ENCODE peak calls at places on chromosomes 3 and 15, in four cellular contexts. One of them, this sample, is unnamed. For H3K36me3, the result is how much of the 10 kb centered on the place peaks cover.

GRCh38 chr15:94263341-94264273 is 32.2 kb downstream of the MCTP2 start:
- DNase-seq in naive thymus-derived CD4-positive, alpha-beta T cell: no peak
- DNase-seq in tibial nerve: no peak
- DNase-seq in stomach: no peak
- DNase-seq in this sample: no peak

GRCh38 chr3:98982336-98982735 is 80.8 kb upstream of the DCBLD2 start:
- DNase-seq in naive thymus-derived CD4-positive, alpha-beta T cell: no peak
- DNase-seq in tibial nerve: no peak
- DNase-seq in stomach: no peak
- DNase-seq in this sample: no peak

GRCh38 chr15:45161666-45162065 is 26.1 kb downstream of the SHF start:
- DNase-seq in stomach: no peak
- DNase-seq in tibial nerve: no peak
- DNase-seq in naive thymus-derived CD4-positive, alpha-beta T cell: no peak
- DNase-seq in this sample: no peak

GRCh38 chr3:36663666-36664291 is 100.6 kb downstream of the DCLK3 start:
- DNase-seq in stomach: no peak
- DNase-seq in naive thymus-derived CD4-positive, alpha-beta T cell: no peak
- DNase-seq in tibial nerve: no peak
- DNase-seq in this sample: no peak

GRCh38 chr3:72270072-72270611 is 485.2 kb upstream of the PROK2 start:
- DNase-seq in tibial nerve: peak
- DNase-seq in naive thymus-derived CD4-positive, alpha-beta T cell: no peak
- DNase-seq in stomach: peak
- DNase-seq in this sample: peak

GRCh38 chr15:51750942-51751686 is at the start of gene TMOD2:
- DNase-seq in stomach: peak
- DNase-seq in naive thymus-derived CD4-positive, alpha-beta T cell: peak
- DNase-seq in tibial nerve: no peak
- DNase-seq in this sample: peak

GRCh38 chr15:29430831-29431230 is 161.2 kb upstream of the NSMCE3 start:
- DNase-seq in naive thymus-derived CD4-positive, alpha-beta T cell: no peak
- DNase-seq in tibial nerve: no peak
- DNase-seq in stomach: no peak
- DNase-seq in this sample: no peak

GRCh38 chr3:46564190-46565112 is 1.7 kb downstream of the LRRC2 start:
- DNase-seq in tibial nerve: no peak
- DNase-seq in naive thymus-derived CD4-positive, alpha-beta T cell: no peak
- DNase-seq in stomach: no peak
- DNase-seq in this sample: no peak

GRCh38 chr3:146187334-146187950 is 26.5 kb upstream of the PLOD2 start:
- DNase-seq in naive thymus-derived CD4-positive, alpha-beta T cell: no peak
- DNase-seq in tibial nerve: peak
- DNase-seq in stomach: no peak
- DNase-seq in this sample: no peak

GRCh38 chr15:49075876-49076275 is 29.6 kb upstream of the SECISBP2L start:
- DNase-seq in stomach: no peak
- DNase-seq in tibial nerve: no peak
- DNase-seq in naive thymus-derived CD4-positive, alpha-beta T cell: no peak
- DNase-seq in this sample: no peak

GRCh38 chr3:53161820-53162671 is 1.0 kb downstream of the PRKCD start:
- DNase-seq in tibial nerve: no peak
- DNase-seq in stomach: no peak
- DNase-seq in naive thymus-derived CD4-positive, alpha-beta T cell: peak
- DNase-seq in this sample: no peak

GRCh38 chr15:60573936-60574335 is 95.0 kb upstream of the ICE2 start:
- DNase-seq in naive thymus-derived CD4-positive, alpha-beta T cell: peak
- DNase-seq in tibial nerve: no peak
- DNase-seq in stomach: no peak
- DNase-seq in this sample: no peak

GRCh38 chr3:72475258-72476138 is 372.7 kb downstream of the SHQ1 start:
- DNase-seq in tibial nerve: no peak
- DNase-seq in naive thymus-derived CD4-positive, alpha-beta T cell: no peak
- DNase-seq in stomach: no peak
- DNase-seq in this sample: no peak

GRCh38 chr3:149572796-149573414 is 84.9 kb downstream of the WWTR1 start:
- DNase-seq in tibial nerve: no peak
- DNase-seq in naive thymus-derived CD4-positive, alpha-beta T cell: no peak
- DNase-seq in stomach: no peak
- DNase-seq in this sample: no peak

GRCh38 chr3:190862209-190863118 is at the start of gene GMNC:
- DNase-seq in tibial nerve: peak
- DNase-seq in naive thymus-derived CD4-positive, alpha-beta T cell: peak
- DNase-seq in stomach: peak
- DNase-seq in this sample: peak

GRCh38 chr3:177470200-177470941 is 273.1 kb upstream of the TBL1XR1 start:
- DNase-seq in naive thymus-derived CD4-positive, alpha-beta T cell: no peak
- DNase-seq in tibial nerve: no peak
- DNase-seq in stomach: no peak
- DNase-seq in this sample: no peak

GRCh38 chr3:172104471-172105072 is 65.2 kb downstream of the FNDC3B start:
- DNase-seq in naive thymus-derived CD4-positive, alpha-beta T cell: no peak
- DNase-seq in tibial nerve: no peak
- DNase-seq in stomach: no peak
- DNase-seq in this sample: no peak

GRCh38 chr3:43257850-43258249 is 28.5 kb upstream of the SNRK start:
- DNase-seq in stomach: no peak
- DNase-seq in tibial nerve: no peak
- DNase-seq in naive thymus-derived CD4-positive, alpha-beta T cell: no peak
- DNase-seq in this sample: no peak

GRCh38 chr15:97840501-97840900 is 120.0 kb upstream of the ARRDC4 start:
- DNase-seq in naive thymus-derived CD4-positive, alpha-beta T cell: no peak
- DNase-seq in stomach: no peak
- DNase-seq in tibial nerve: no peak
- DNase-seq in this sample: no peak

GRCh38 chr3:51538115-51538458 is 432 bp upstream of the RAD54L2 start:
- DNase-seq in tibial nerve: no peak
- DNase-seq in stomach: no peak
- DNase-seq in naive thymus-derived CD4-positive, alpha-beta T cell: no peak
- DNase-seq in this sample: no peak

GRCh38 chr3:64677961-64678716 is 9.7 kb downstream of the ADAMTS9 start:
- DNase-seq in tibial nerve: no peak
- DNase-seq in naive thymus-derived CD4-positive, alpha-beta T cell: no peak
- DNase-seq in stomach: no peak
- DNase-seq in this sample: no peak

GRCh38 chr3:32640939-32641725 is 43.9 kb upstream of the CNOT10 start:
- DNase-seq in stomach: no peak
- DNase-seq in tibial nerve: no peak
- DNase-seq in naive thymus-derived CD4-positive, alpha-beta T cell: no peak
- DNase-seq in this sample: no peak

GRCh38 chr3:189494632-189495031 is 136.6 kb upstream of the TP63 start:
- DNase-seq in naive thymus-derived CD4-positive, alpha-beta T cell: no peak
- DNase-seq in tibial nerve: no peak
- DNase-seq in stomach: no peak
- DNase-seq in this sample: no peak

GRCh38 chr3:188468672-188469071 is 314.7 kb downstream of the LPP start:
- DNase-seq in naive thymus-derived CD4-positive, alpha-beta T cell: no peak
- DNase-seq in tibial nerve: peak
- DNase-seq in stomach: no peak
- DNase-seq in this sample: no peak

GRCh38 chr3:65912647-65913046 is 126.1 kb downstream of the MAGI1 start:
- DNase-seq in stomach: no peak
- DNase-seq in tibial nerve: no peak
- DNase-seq in naive thymus-derived CD4-positive, alpha-beta T cell: no peak
- DNase-seq in this sample: no peak

GRCh38 chr3:137724240-137724639 is 39.9 kb upstream of the SOX14 start:
- DNase-seq in tibial nerve: no peak
- DNase-seq in stomach: no peak
- DNase-seq in naive thymus-derived CD4-positive, alpha-beta T cell: no peak
- DNase-seq in this sample: no peak

GRCh38 chr15:80825361-80826030 is 46.3 kb downstream of the CEMIP start:
- DNase-seq in naive thymus-derived CD4-positive, alpha-beta T cell: no peak
- DNase-seq in tibial nerve: peak
- DNase-seq in stomach: no peak
- DNase-seq in this sample: no peak

GRCh38 chr3:195522254-195523023 is 20.7 kb downstream of the PPP1R2 start:
- DNase-seq in stomach: no peak
- DNase-seq in naive thymus-derived CD4-positive, alpha-beta T cell: no peak
- DNase-seq in tibial nerve: no peak
- DNase-seq in this sample: no peak

GRCh38 chr15:100612539-100612938 is 10.2 kb downstream of the ASB7 start:
- DNase-seq in tibial nerve: no peak
- DNase-seq in stomach: no peak
- DNase-seq in naive thymus-derived CD4-positive, alpha-beta T cell: no peak
- DNase-seq in this sample: no peak

GRCh38 chr15:100614336-100614735 is 11.9 kb downstream of the ASB7 start:
- DNase-seq in stomach: no peak
- DNase-seq in tibial nerve: no peak
- DNase-seq in naive thymus-derived CD4-positive, alpha-beta T cell: no peak
- DNase-seq in this sample: no peak

GRCh38 chr15:100615801-100616200 is 13.4 kb downstream of the ASB7 start:
- DNase-seq in stomach: no peak
- DNase-seq in tibial nerve: no peak
- DNase-seq in naive thymus-derived CD4-positive, alpha-beta T cell: no peak
- DNase-seq in this sample: no peak

GRCh38 chr15:100616700-100617099 is 14.3 kb downstream of the ASB7 start:
- DNase-seq in tibial nerve: no peak
- DNase-seq in stomach: no peak
- DNase-seq in naive thymus-derived CD4-positive, alpha-beta T cell: no peak
- DNase-seq in this sample: no peak

GRCh38 chr15:100614918-100615317 is 12.5 kb downstream of the ASB7 start:
- DNase-seq in naive thymus-derived CD4-positive, alpha-beta T cell: no peak
- DNase-seq in stomach: no peak
- DNase-seq in tibial nerve: no peak
- DNase-seq in this sample: no peak
- H3K36me3 ChIP-seq in naive thymus-derived CD4-positive, alpha-beta T cell: under half
- H3K36me3 ChIP-seq in stomach: half or more
- H3K36me3 ChIP-seq in tibial nerve: under half
- H3K36me3 ChIP-seq in this sample: under half

GRCh38 chr3:61608072-61608471 is 46.7 kb downstream of the PTPRG start:
- DNase-seq in stomach: no peak
- DNase-seq in tibial nerve: no peak
- DNase-seq in naive thymus-derived CD4-positive, alpha-beta T cell: no peak
- DNase-seq in this sample: no peak

GRCh38 chr3:61610316-61610715 is 48.9 kb downstream of the PTPRG start:
- DNase-seq in stomach: no peak
- DNase-seq in naive thymus-derived CD4-positive, alpha-beta T cell: no peak
- DNase-seq in tibial nerve: no peak
- DNase-seq in this sample: no peak

GRCh38 chr3:61605589-61606175 is 44.3 kb downstream of the PTPRG start:
- DNase-seq in stomach: no peak
- DNase-seq in naive thymus-derived CD4-positive, alpha-beta T cell: no peak
- DNase-seq in tibial nerve: no peak
- DNase-seq in this sample: no peak

GRCh38 chr3:61606196-61606595 is 44.8 kb downstream of the PTPRG start:
- DNase-seq in tibial nerve: no peak
- DNase-seq in naive thymus-derived CD4-positive, alpha-beta T cell: no peak
- DNase-seq in stomach: no peak
- DNase-seq in this sample: no peak

GRCh38 chr3:61608711-61609110 is 47.3 kb downstream of the PTPRG start:
- DNase-seq in tibial nerve: no peak
- DNase-seq in stomach: no peak
- DNase-seq in naive thymus-derived CD4-positive, alpha-beta T cell: no peak
- DNase-seq in this sample: no peak
- H3K36me3 ChIP-seq in tibial nerve: under half
- H3K36me3 ChIP-seq in stomach: under half
- H3K36me3 ChIP-seq in naive thymus-derived CD4-positive, alpha-beta T cell: under half
- H3K36me3 ChIP-seq in this sample: under half

GRCh38 chr15:37054336-37054735 is 46.0 kb downstream of the MEIS2 start:
- DNase-seq in tibial nerve: no peak
- DNase-seq in naive thymus-derived CD4-positive, alpha-beta T cell: no peak
- DNase-seq in stomach: no peak
- DNase-seq in this sample: no peak
- H3K36me3 ChIP-seq in tibial nerve: under half
- H3K36me3 ChIP-seq in naive thymus-derived CD4-positive, alpha-beta T cell: under half
- H3K36me3 ChIP-seq in stomach: under half
- H3K36me3 ChIP-seq in this sample: under half

GRCh38 chr3:5214352-5214751 is 26.8 kb downstream of the EDEM1 start:
- DNase-seq in tibial nerve: no peak
- DNase-seq in naive thymus-derived CD4-positive, alpha-beta T cell: no peak
- DNase-seq in stomach: no peak
- DNase-seq in this sample: no peak

GRCh38 chr3:5210926-5211325 is 23.4 kb downstream of the EDEM1 start:
- DNase-seq in stomach: no peak
- DNase-seq in tibial nerve: no peak
- DNase-seq in naive thymus-derived CD4-positive, alpha-beta T cell: no peak
- DNase-seq in this sample: no peak

GRCh38 chr3:5217824-5218595 is 30.5 kb downstream of the EDEM1 start:
- DNase-seq in stomach: no peak
- DNase-seq in naive thymus-derived CD4-positive, alpha-beta T cell: no peak
- DNase-seq in tibial nerve: no peak
- DNase-seq in this sample: peak

GRCh38 chr3:5213574-5213966 is 26.1 kb downstream of the EDEM1 start:
- DNase-seq in tibial nerve: no peak
- DNase-seq in stomach: no peak
- DNase-seq in naive thymus-derived CD4-positive, alpha-beta T cell: no peak
- DNase-seq in this sample: no peak

GRCh38 chr3:5212625-5213573 is 25.4 kb downstream of the EDEM1 start:
- DNase-seq in stomach: no peak
- DNase-seq in naive thymus-derived CD4-positive, alpha-beta T cell: no peak
- DNase-seq in tibial nerve: no peak
- DNase-seq in this sample: no peak
- H3K36me3 ChIP-seq in stomach: half or more
- H3K36me3 ChIP-seq in naive thymus-derived CD4-positive, alpha-beta T cell: half or more
- H3K36me3 ChIP-seq in tibial nerve: under half
- H3K36me3 ChIP-seq in this sample: under half

DNA sequence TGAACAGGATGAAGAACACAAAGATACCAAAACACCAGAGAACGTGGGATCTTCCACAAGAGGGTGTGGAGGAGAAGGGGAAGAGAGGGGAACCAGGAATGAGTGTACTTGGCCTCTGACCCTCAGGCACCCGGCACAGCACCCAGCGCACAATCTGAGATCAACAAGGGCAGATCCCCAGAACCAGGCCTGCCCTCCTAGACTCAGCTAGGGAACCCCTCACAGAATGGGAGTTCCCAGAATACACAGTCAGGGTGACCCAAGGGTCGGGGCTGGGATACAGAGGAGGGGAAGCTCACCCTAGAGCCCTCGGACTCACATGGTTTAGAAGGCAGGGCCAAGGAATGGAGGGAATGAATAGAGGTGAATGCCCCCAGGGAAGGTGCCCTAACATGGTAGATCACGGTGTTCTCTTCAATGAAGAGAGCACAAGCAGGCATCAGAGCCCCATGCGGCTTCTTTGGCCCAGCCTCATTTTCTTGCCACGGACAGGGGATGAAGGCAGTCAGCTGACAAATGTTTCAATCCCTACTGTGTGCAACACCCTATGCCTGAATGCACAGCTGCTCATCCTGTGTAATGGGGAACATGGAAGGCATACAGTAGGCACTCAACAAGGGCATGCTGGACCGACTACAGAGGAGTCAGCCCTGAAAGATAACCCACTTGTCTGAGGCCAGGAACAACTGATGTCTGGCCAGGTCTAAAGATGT is 13.1 kb downstream of the BMF start:
- DNase-seq in naive thymus-derived CD4-positive, alpha-beta T cell: no peak
- DNase-seq in tibial nerve: no peak
- DNase-seq in stomach: no peak
- DNase-seq in this sample: no peak
- H3K36me3 ChIP-seq in naive thymus-derived CD4-positive, alpha-beta T cell: under half
- H3K36me3 ChIP-seq in tibial nerve: under half
- H3K36me3 ChIP-seq in stomach: under half
- H3K36me3 ChIP-seq in this sample: under half